ENCODE peak calls at places on chromosomes 1 and 21, in five cellular contexts. One of them, this sample, is unnamed.

GRCh38 chr1:21232044-21232443 is 55.3 kb upstream of the EIF4G3 start:
- DNase-seq in K562: peak; percentile 67
- DNase-seq in HepG2: peak; percentile 56
- DNase-seq in A549: peak; percentile 35
- DNase-seq in endothelial cell of umbilical vein: peak; percentile 67
- DNase-seq in this sample: peak; percentile 49

GRCh38 chr21:30058928-30059327 is 107.7 kb downstream of the CLDN17 start:
- DNase-seq in endothelial cell of umbilical vein: no peak
- DNase-seq in A549: no peak
- DNase-seq in HepG2: no peak
- DNase-seq in K562: no peak
- DNase-seq in this sample: no peak

GRCh38 chr1:9629445-9630201 is 21.9 kb upstream of the PIK3CD start:
- DNase-seq in HepG2: no peak
- DNase-seq in K562: no peak
- DNase-seq in endothelial cell of umbilical vein: no peak
- DNase-seq in A549: no peak
- DNase-seq in this sample: peak; percentile 95

GRCh38 chr1:13899856-13900255 is 199.9 kb downstream of the PRDM2 start:
- DNase-seq in endothelial cell of umbilical vein: no peak
- DNase-seq in A549: no peak
- DNase-seq in K562: no peak
- DNase-seq in HepG2: no peak
- DNase-seq in this sample: no peak

GRCh38 chr1:6106321-6106731 is 60.6 kb downstream of the KCNAB2 start:
- DNase-seq in HepG2: no peak
- DNase-seq in A549: no peak
- DNase-seq in K562: no peak
- DNase-seq in endothelial cell of umbilical vein: no peak
- DNase-seq in this sample: no peak

GRCh38 chr1:151222130-151222529 is 23.8 kb downstream of the PIP5K1A start:
- DNase-seq in HepG2: no peak
- DNase-seq in K562: no peak
- DNase-seq in endothelial cell of umbilical vein: no peak
- DNase-seq in A549: no peak
- DNase-seq in this sample: no peak

GRCh38 chr1:15702722-15703550 is 18.8 kb downstream of the PLEKHM2 start:
- DNase-seq in K562: peak; percentile 45
- DNase-seq in HepG2: no peak
- DNase-seq in A549: no peak
- DNase-seq in endothelial cell of umbilical vein: peak; percentile 39
- DNase-seq in this sample: peak; percentile 24

GRCh38 chr1:212951058-212951923 is 950 bp downstream of the VASH2 start:
- DNase-seq in A549: no peak
- DNase-seq in K562: no peak
- DNase-seq in endothelial cell of umbilical vein: no peak
- DNase-seq in HepG2: no peak
- DNase-seq in this sample: no peak

GRCh38 chr1:231550448-231550781 is 21.9 kb downstream of the TSNAX start:
- DNase-seq in K562: peak; percentile 44
- DNase-seq in endothelial cell of umbilical vein: no peak
- DNase-seq in A549: peak; percentile 43
- DNase-seq in HepG2: peak; percentile 50
- DNase-seq in this sample: peak; percentile 30

GRCh38 chr1:211551628-211552465 is 27.1 kb downstream of the SLC30A1 start:
- DNase-seq in endothelial cell of umbilical vein: peak; percentile 78
- DNase-seq in K562: no peak
- DNase-seq in HepG2: peak; percentile 19
- DNase-seq in A549: no peak
- DNase-seq in this sample: peak; percentile 68

GRCh38 chr1:2987773-2988172 is 33.5 kb upstream of the ACTRT2 start:
- DNase-seq in endothelial cell of umbilical vein: no peak
- DNase-seq in HepG2: no peak
- DNase-seq in A549: no peak
- DNase-seq in K562: no peak
- DNase-seq in this sample: no peak

GRCh38 chr1:199843856-199844255 is 183.7 kb upstream of the NR5A2 start:
- DNase-seq in A549: no peak
- DNase-seq in HepG2: no peak
- DNase-seq in K562: no peak
- DNase-seq in endothelial cell of umbilical vein: peak; percentile 67
- DNase-seq in this sample: no peak

GRCh38 chr1:88029142-88029541 is 654.9 kb upstream of the PKN2 start:
- DNase-seq in endothelial cell of umbilical vein: no peak
- DNase-seq in K562: no peak
- DNase-seq in HepG2: peak; percentile 77
- DNase-seq in A549: peak; percentile 2
- DNase-seq in this sample: peak; percentile 4

GRCh38 chr1:201258763-201259230 is 24.5 kb upstream of the PKP1 start:
- DNase-seq in HepG2: no peak
- DNase-seq in endothelial cell of umbilical vein: no peak
- DNase-seq in K562: no peak
- DNase-seq in A549: no peak
- DNase-seq in this sample: no peak

GRCh38 chr1:157671895-157672294 is 28.7 kb downstream of the FCRL3 start:
- DNase-seq in K562: no peak
- DNase-seq in HepG2: no peak
- DNase-seq in endothelial cell of umbilical vein: no peak
- DNase-seq in A549: no peak
- DNase-seq in this sample: no peak

GRCh38 chr1:226954777-226955176 is 14.7 kb downstream of the COQ8A start:
- DNase-seq in HepG2: no peak
- DNase-seq in K562: no peak
- DNase-seq in A549: no peak
- DNase-seq in endothelial cell of umbilical vein: no peak
- DNase-seq in this sample: no peak

GRCh38 chr1:90502696-90503095 is 214.4 kb downstream of the BARHL2 start:
- DNase-seq in A549: no peak
- DNase-seq in endothelial cell of umbilical vein: no peak
- DNase-seq in K562: no peak
- DNase-seq in HepG2: no peak
- DNase-seq in this sample: no peak

GRCh38 chr1:80358141-80358540 is 1351.6 kb upstream of the ADGRL4 start:
- DNase-seq in endothelial cell of umbilical vein: no peak
- DNase-seq in K562: no peak
- DNase-seq in A549: no peak
- DNase-seq in HepG2: no peak
- DNase-seq in this sample: no peak

GRCh38 chr1:67201891-67202290 is 35.6 kb downstream of the IL23R start:
- DNase-seq in HepG2: no peak
- DNase-seq in A549: no peak
- DNase-seq in K562: no peak
- DNase-seq in endothelial cell of umbilical vein: no peak
- DNase-seq in this sample: no peak

GRCh38 chr1:220884981-220885918 is 6.0 kb downstream of the HLX start:
- DNase-seq in A549: no peak
- DNase-seq in endothelial cell of umbilical vein: no peak
- DNase-seq in K562: no peak
- DNase-seq in HepG2: no peak
- DNase-seq in this sample: no peak

GRCh38 chr1:15508700-15509487 is 15.1 kb downstream of the CASP9 start:
- DNase-seq in HepG2: no peak
- DNase-seq in K562: no peak
- DNase-seq in endothelial cell of umbilical vein: no peak
- DNase-seq in A549: no peak
- DNase-seq in this sample: no peak

GRCh38 chr1:47198214-47198613 is 8.4 kb upstream of the PDZK1IP1 start:
- DNase-seq in K562: no peak
- DNase-seq in HepG2: no peak
- DNase-seq in endothelial cell of umbilical vein: no peak
- DNase-seq in A549: no peak
- DNase-seq in this sample: no peak

GRCh38 chr21:42233067-42233981 is 14.4 kb downstream of the ABCG1 start:
- DNase-seq in HepG2: peak; percentile 30
- DNase-seq in endothelial cell of umbilical vein: peak; percentile 86
- DNase-seq in K562: peak; percentile 45
- DNase-seq in A549: no peak
- DNase-seq in this sample: peak; percentile 75

GRCh38 chr1:27521336-27522147 is 31.6 kb upstream of the WASF2 start:
- DNase-seq in HepG2: no peak
- DNase-seq in endothelial cell of umbilical vein: peak; percentile 48
- DNase-seq in A549: no peak
- DNase-seq in K562: no peak
- DNase-seq in this sample: no peak
- TF ChIP-seq MAX in HepG2: no peak
- TF ChIP-seq MAX in endothelial cell of umbilical vein: no peak
- TF ChIP-seq MAX in A549: no peak
- TF ChIP-seq MAX in K562: no peak
- TF ChIP-seq MAX in this sample: no peak

DNA sequence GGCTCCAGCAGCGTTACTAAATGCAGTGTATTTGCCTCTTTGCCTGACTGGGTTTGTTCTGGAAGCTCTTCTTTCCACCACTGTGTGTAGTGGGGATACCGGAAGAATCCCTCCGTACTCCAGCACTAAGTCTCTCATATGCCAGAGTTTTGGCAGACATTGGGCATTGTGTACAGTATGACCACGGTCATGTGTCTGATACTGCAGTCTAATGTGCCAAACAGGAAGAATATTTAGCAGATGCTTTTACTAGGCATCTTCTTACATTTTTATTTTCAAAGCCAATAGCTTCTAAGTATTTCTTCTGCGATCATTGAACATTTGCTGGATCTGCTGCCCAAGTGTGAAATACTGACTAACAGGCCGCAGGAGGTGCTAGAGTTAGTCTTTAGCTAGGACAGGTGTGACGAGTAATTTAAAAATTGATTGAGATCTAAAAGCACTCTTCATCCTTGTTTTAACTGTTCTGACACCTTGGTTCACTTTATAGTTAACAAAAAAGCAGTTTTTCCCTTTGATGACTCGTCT is 658 bp upstream of the FAM78B start:
- DNase-seq in endothelial cell of umbilical vein: peak; percentile 2
- DNase-seq in K562: no peak
- DNase-seq in HepG2: no peak
- DNase-seq in A549: no peak
- DNase-seq in this sample: no peak
- TF ChIP-seq CTCF in endothelial cell of umbilical vein: no peak
- TF ChIP-seq CTCF in K562: no peak
- TF ChIP-seq CTCF in HepG2: no peak
- TF ChIP-seq CTCF in A549: no peak
- TF ChIP-seq CTCF in this sample: no peak

DNA sequence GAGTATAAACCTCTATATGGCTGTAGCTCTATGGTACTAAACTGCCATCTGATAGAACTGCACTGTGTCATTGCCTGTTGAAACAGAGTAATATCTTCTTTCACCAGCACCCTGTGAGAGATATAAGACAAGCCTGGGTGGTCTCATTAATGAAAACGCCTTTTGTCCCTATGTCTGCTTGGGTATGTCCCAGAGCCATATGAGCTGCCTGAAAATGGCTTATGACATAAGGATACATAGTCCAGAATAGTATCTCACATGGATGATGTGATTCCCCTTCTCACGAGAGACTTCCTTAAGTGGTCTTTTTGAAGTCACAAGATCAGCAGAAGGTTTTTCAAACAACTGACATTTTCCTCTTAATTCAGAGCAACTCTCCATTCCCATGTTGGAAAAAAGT is 7.3 kb upstream of the TMCC2 start:
- DNase-seq in K562: no peak
- DNase-seq in endothelial cell of umbilical vein: no peak
- DNase-seq in HepG2: no peak
- DNase-seq in A549: no peak
- DNase-seq in this sample: no peak
- TF ChIP-seq MYC in K562: no peak
- TF ChIP-seq MYC in endothelial cell of umbilical vein: no peak
- TF ChIP-seq MYC in HepG2: no peak
- TF ChIP-seq MYC in A549: no peak
- TF ChIP-seq MYC in this sample: no peak

GRCh38 chr1:222618001-222618879 is at the start of gene MIA3:
- DNase-seq in HepG2: peak; percentile 39
- DNase-seq in K562: peak; percentile 95
- DNase-seq in A549: peak; percentile 74
- DNase-seq in endothelial cell of umbilical vein: peak; percentile 22
- DNase-seq in this sample: peak; percentile 40

GRCh38 chr1:222616535-222616934 is 1.4 kb upstream of the MIA3 start:
- DNase-seq in K562: no peak
- DNase-seq in endothelial cell of umbilical vein: no peak
- DNase-seq in A549: no peak
- DNase-seq in HepG2: peak; percentile 22
- DNase-seq in this sample: no peak

GRCh38 chr1:222617367-222617951 is 438 bp upstream of the MIA3 start:
- DNase-seq in A549: peak; percentile 77
- DNase-seq in HepG2: peak; percentile 77
- DNase-seq in K562: no peak
- DNase-seq in endothelial cell of umbilical vein: peak; percentile 85
- DNase-seq in this sample: peak; percentile 90

GRCh38 chr1:222620566-222620965 is 2.7 kb downstream of the MIA3 start:
- DNase-seq in endothelial cell of umbilical vein: no peak
- DNase-seq in A549: no peak
- DNase-seq in K562: no peak
- DNase-seq in HepG2: no peak
- DNase-seq in this sample: peak; percentile 63

GRCh38 chr1:222618880-222619321 is 1.0 kb downstream of the MIA3 start:
- DNase-seq in K562: peak; percentile 53
- DNase-seq in endothelial cell of umbilical vein: peak; percentile 30
- DNase-seq in HepG2: peak; percentile 9
- DNase-seq in A549: no peak
- DNase-seq in this sample: peak; percentile 63
- TF ChIP-seq MAX in K562: no peak
- TF ChIP-seq MAX in endothelial cell of umbilical vein: no peak
- TF ChIP-seq MAX in HepG2: peak; percentile 35
- TF ChIP-seq MAX in A549: no peak
- TF ChIP-seq MAX in this sample: no peak

GRCh38 chr1:208043690-208044089 is 132.8 kb upstream of the CD34 start:
- DNase-seq in endothelial cell of umbilical vein: no peak
- DNase-seq in HepG2: no peak
- DNase-seq in K562: no peak
- DNase-seq in A549: no peak
- DNase-seq in this sample: no peak
- TF ChIP-seq CTCF in endothelial cell of umbilical vein: no peak
- TF ChIP-seq CTCF in HepG2: no peak
- TF ChIP-seq CTCF in K562: no peak
- TF ChIP-seq CTCF in A549: no peak
- TF ChIP-seq CTCF in this sample: no peak

DNA sequence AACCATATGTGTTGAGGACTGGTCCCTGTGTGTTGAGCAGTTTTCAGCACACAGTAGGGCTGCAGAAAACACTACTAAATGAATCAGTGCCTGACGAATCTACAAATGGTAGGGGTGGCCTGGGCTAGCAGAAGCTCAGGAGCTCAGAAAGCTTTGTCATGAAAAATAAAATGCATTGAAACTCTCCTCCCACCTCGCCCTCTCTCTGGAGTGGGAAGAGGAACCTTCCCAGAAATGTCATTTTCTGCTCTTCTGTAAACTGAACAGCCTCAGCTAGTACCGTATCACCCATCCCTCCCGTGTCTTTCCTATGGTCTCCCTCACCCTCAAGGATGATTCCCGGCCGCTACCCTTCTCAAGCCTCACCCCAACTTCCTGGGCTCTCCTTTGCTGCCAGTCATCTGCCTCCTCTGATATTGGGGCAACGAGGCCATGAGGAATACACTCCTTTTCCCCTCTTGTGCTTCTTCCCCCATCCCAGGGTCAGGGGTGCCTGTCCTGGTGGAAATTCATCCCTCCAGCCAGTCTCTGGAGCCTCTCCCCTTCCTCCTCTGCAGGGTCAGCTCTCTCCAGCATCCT is 734.5 kb downstream of the PTPRU start:
- DNase-seq in K562: no peak
- DNase-seq in endothelial cell of umbilical vein: no peak
- DNase-seq in A549: no peak
- DNase-seq in HepG2: no peak
- DNase-seq in this sample: no peak
- TF ChIP-seq MYC in K562: no peak
- TF ChIP-seq MYC in endothelial cell of umbilical vein: no peak
- TF ChIP-seq MYC in A549: no peak
- TF ChIP-seq MYC in HepG2: no peak
- TF ChIP-seq MYC in this sample: no peak

This sample was measured in NB4.